ENCODE peak calls at places on chromosomes 2 and 18, in eight cellular contexts. K is SHP77 treated with DMSO at 0.1 percent for 48 hours; E is activated gamma-delta T cell treated with anti-CD3 and anti-CD28 coated beads, Interleukin-2, amount 50 U/mL, for 16 hours; F is GM23338; Z is germinal center; G is dorsolateral prefrontal cortex; Y is Calu3; W is BJ. I is an unnamed sample.

GRCh38 chr2:1557467-1557820 is 144.2 kb downstream of the TPO start:
- DNase-seq in K (no peak), E (no peak), F (no peak), Z (no peak), G (no peak), Y (no peak), W (no peak), I (no peak)

GRCh38 chr2:142892715-142893114 is 15.3 kb downstream of the KYNU start:
- DNase-seq in K (no peak), E (no peak), F (no peak), Z (no peak), G (no peak), Y (no peak), W (no peak), I (no peak)

GRCh38 chr18:32775628-32776027 is 2.8 kb upstream of the KLHL14 start:
- DNase-seq in K (no peak), E (no peak), F (no peak), Z (no peak), G (no peak), Y (no peak), W (no peak), I (no peak)

GRCh38 chr2:205043285-205043684 is 498.0 kb downstream of the PARD3B start:
- DNase-seq in K (no peak), E (no peak), F (no peak), Z (no peak), G (no peak), Y (no peak), W (no peak), I (no peak)

GRCh38 chr2:85326406-85326945 is 1.3 kb downstream of the TGOLN2 start:
- DNase-seq in K (no peak), E (peak; percentile 17), F (no peak), Z (peak; percentile 55), G (no peak), Y (no peak), W (no peak), I (peak; percentile 34)

GRCh38 chr2:111226797-111227700 is 106.3 kb downstream of the BCL2L11 start:
- DNase-seq in K (no peak), E (no peak), F (no peak), Z (no peak), G (no peak), Y (no peak), W (peak; percentile 52), I (no peak)

GRCh38 chr2:74003494-74004211 is 18.9 kb downstream of the TET3 start:
- DNase-seq in K (no peak), E (no peak), F (peak; percentile 30), Z (no peak), G (peak; percentile 61), Y (no peak), W (peak; percentile 40), I (no peak)

GRCh38 chr2:75474115-75474514 is 86.6 kb downstream of the EVA1A start:
- DNase-seq in K (no peak), E (no peak), F (no peak), Z (no peak), G (no peak), Y (no peak), W (no peak), I (no peak)

GRCh38 chr2:98827625-98828368 is 96.9 kb upstream of the MGAT4A start:
- DNase-seq in K (no peak), E (no peak), F (no peak), Z (no peak), G (no peak), Y (no peak), W (no peak), I (no peak)

I was measured in HT-29.